ENCODE peak calls at places on chromosomes 13 and 19, in eight cellular contexts. One of them, this sample, is unnamed.

GRCh38 chr13:98879965-98880364 is 97.9 kb downstream of the DOCK9 start:
- DNase-seq in amniotic stem cell: no peak
- DNase-seq in choroid plexus epithelial cell: no peak
- DNase-seq in SJSA1: no peak
- DNase-seq in heart right ventricle: no peak
- DNase-seq in Peyer's patch: no peak
- DNase-seq in tibial nerve: no peak
- DNase-seq in H54: no peak
- DNase-seq in this sample: peak

GRCh38 chr13:29523199-29523931 is 72.1 kb downstream of the SLC7A1 start:
- DNase-seq in amniotic stem cell: no peak
- DNase-seq in choroid plexus epithelial cell: peak
- DNase-seq in SJSA1: no peak
- DNase-seq in heart right ventricle: peak
- DNase-seq in Peyer's patch: no peak
- DNase-seq in tibial nerve: peak
- DNase-seq in H54: no peak
- DNase-seq in this sample: no peak

GRCh38 chr13:27921421-27921960 is 1.7 kb downstream of the PDX1 start:
- DNase-seq in amniotic stem cell: no peak
- DNase-seq in choroid plexus epithelial cell: no peak
- DNase-seq in SJSA1: no peak
- DNase-seq in heart right ventricle: no peak
- DNase-seq in Peyer's patch: no peak
- DNase-seq in tibial nerve: no peak
- DNase-seq in H54: no peak
- DNase-seq in this sample: no peak

GRCh38 chr13:39585219-39585618 is 17.8 kb downstream of the LHFPL6 start:
- DNase-seq in amniotic stem cell: no peak
- DNase-seq in choroid plexus epithelial cell: no peak
- DNase-seq in SJSA1: no peak
- DNase-seq in heart right ventricle: no peak
- DNase-seq in Peyer's patch: no peak
- DNase-seq in tibial nerve: no peak
- DNase-seq in H54: no peak
- DNase-seq in this sample: no peak

GRCh38 chr13:79491715-79492114 is 10.8 kb downstream of the NDFIP2 start:
- DNase-seq in amniotic stem cell: peak
- DNase-seq in choroid plexus epithelial cell: peak
- DNase-seq in SJSA1: peak
- DNase-seq in heart right ventricle: no peak
- DNase-seq in Peyer's patch: no peak
- DNase-seq in tibial nerve: no peak
- DNase-seq in H54: no peak
- DNase-seq in this sample: peak

GRCh38 chr19:45136507-45137178 is 24.1 kb downstream of the NKPD1 start:
- DNase-seq in amniotic stem cell: no peak
- DNase-seq in choroid plexus epithelial cell: no peak
- DNase-seq in SJSA1: no peak
- DNase-seq in heart right ventricle: no peak
- DNase-seq in Peyer's patch: no peak
- DNase-seq in tibial nerve: no peak
- DNase-seq in H54: no peak
- DNase-seq in this sample: no peak

GRCh38 chr19:57171551-57172081 is 4.3 kb upstream of the DUXA start:
- DNase-seq in amniotic stem cell: no peak
- DNase-seq in choroid plexus epithelial cell: peak
- DNase-seq in SJSA1: no peak
- DNase-seq in heart right ventricle: peak
- DNase-seq in Peyer's patch: no peak
- DNase-seq in tibial nerve: no peak
- DNase-seq in H54: peak
- DNase-seq in this sample: peak

GRCh38 chr13:48493076-48493765 is 39.7 kb downstream of the RCBTB2 start:
- DNase-seq in amniotic stem cell: no peak
- DNase-seq in choroid plexus epithelial cell: no peak
- DNase-seq in SJSA1: no peak
- DNase-seq in heart right ventricle: no peak
- DNase-seq in Peyer's patch: no peak
- DNase-seq in tibial nerve: no peak
- DNase-seq in H54: no peak
- DNase-seq in this sample: no peak

GRCh38 chr19:46416077-46416709 is 2.8 kb upstream of the CCDC8 start:
- DNase-seq in amniotic stem cell: peak
- DNase-seq in choroid plexus epithelial cell: peak
- DNase-seq in SJSA1: peak
- DNase-seq in heart right ventricle: peak
- DNase-seq in Peyer's patch: peak
- DNase-seq in tibial nerve: peak
- DNase-seq in H54: peak
- DNase-seq in this sample: peak

GRCh38 chr19:33157906-33158305 is 26.0 kb downstream of the WDR88 start:
- DNase-seq in amniotic stem cell: no peak
- DNase-seq in choroid plexus epithelial cell: no peak
- DNase-seq in SJSA1: no peak
- DNase-seq in heart right ventricle: no peak
- DNase-seq in Peyer's patch: no peak
- DNase-seq in tibial nerve: no peak
- DNase-seq in H54: no peak
- DNase-seq in this sample: no peak

GRCh38 chr19:10602330-10603083 is 15.4 kb upstream of the AP1M2 start:
- DNase-seq in amniotic stem cell: peak
- DNase-seq in choroid plexus epithelial cell: peak
- DNase-seq in SJSA1: peak
- DNase-seq in heart right ventricle: peak
- DNase-seq in Peyer's patch: peak
- DNase-seq in tibial nerve: peak
- DNase-seq in H54: peak
- DNase-seq in this sample: peak

GRCh38 chr13:94886191-94886590 is 173.8 kb upstream of the SOX21 start:
- DNase-seq in amniotic stem cell: peak
- DNase-seq in choroid plexus epithelial cell: peak
- DNase-seq in SJSA1: peak
- DNase-seq in heart right ventricle: no peak
- DNase-seq in Peyer's patch: no peak
- DNase-seq in tibial nerve: no peak
- DNase-seq in H54: no peak
- DNase-seq in this sample: no peak

GRCh38 chr13:34161829-34162544 is 344.0 kb downstream of the RFC3 start:
- DNase-seq in amniotic stem cell: peak
- DNase-seq in choroid plexus epithelial cell: peak
- DNase-seq in SJSA1: peak
- DNase-seq in heart right ventricle: no peak
- DNase-seq in Peyer's patch: no peak
- DNase-seq in tibial nerve: no peak
- DNase-seq in H54: no peak
- DNase-seq in this sample: peak

GRCh38 chr19:2803486-2804155 is 16.0 kb upstream of the ZNF554 start:
- DNase-seq in amniotic stem cell: no peak
- DNase-seq in choroid plexus epithelial cell: no peak
- DNase-seq in SJSA1: no peak
- DNase-seq in heart right ventricle: no peak
- DNase-seq in Peyer's patch: no peak
- DNase-seq in tibial nerve: no peak
- DNase-seq in H54: no peak
- DNase-seq in this sample: no peak

GRCh38 chr13:112955956-112956355 is 13.1 kb upstream of the MCF2L start:
- DNase-seq in amniotic stem cell: no peak
- DNase-seq in choroid plexus epithelial cell: no peak
- DNase-seq in SJSA1: no peak
- DNase-seq in heart right ventricle: no peak
- DNase-seq in Peyer's patch: peak
- DNase-seq in tibial nerve: no peak
- DNase-seq in H54: no peak
- DNase-seq in this sample: no peak

GRCh38 chr19:54871713-54872112 is 2.3 kb upstream of the FCAR start:
- DNase-seq in amniotic stem cell: no peak
- DNase-seq in choroid plexus epithelial cell: no peak
- DNase-seq in SJSA1: no peak
- DNase-seq in heart right ventricle: no peak
- DNase-seq in Peyer's patch: no peak
- DNase-seq in tibial nerve: no peak
- DNase-seq in H54: no peak
- DNase-seq in this sample: no peak

GRCh38 chr13:88257706-88258105 is 586.5 kb downstream of the SLITRK5 start:
- DNase-seq in amniotic stem cell: no peak
- DNase-seq in choroid plexus epithelial cell: no peak
- DNase-seq in SJSA1: no peak
- DNase-seq in heart right ventricle: no peak
- DNase-seq in Peyer's patch: no peak
- DNase-seq in tibial nerve: no peak
- DNase-seq in H54: no peak
- DNase-seq in this sample: no peak

GRCh38 chr13:75296651-75297050 is 185.3 kb downstream of the TBC1D4 start:
- DNase-seq in amniotic stem cell: no peak
- DNase-seq in choroid plexus epithelial cell: no peak
- DNase-seq in SJSA1: no peak
- DNase-seq in heart right ventricle: no peak
- DNase-seq in Peyer's patch: no peak
- DNase-seq in tibial nerve: no peak
- DNase-seq in H54: no peak
- DNase-seq in this sample: no peak